ENCODE peak calls at places on chromosomes 1 and 21, in six cellular contexts. U is cardiac muscle cell, C is fibroblast of the aortic adventitia, S is left ventricle myocardium inferior, N is BE2C, A is foreskin fibroblast. T is an unnamed sample.

GRCh38 chr1:210822897-210823296 is 311.1 kb downstream of the KCNH1 start:
- DNase-seq in U (no peak), N (no peak), S (no peak), A (no peak), C (no peak), T (no peak)

GRCh38 chr1:8408151-8408839 is 90.4 kb downstream of the SLC45A1 start:
- DNase-seq in N (no peak), C (peak), S (peak), A (peak), U (no peak), T (peak)

GRCh38 chr21:45642122-45642813 is 1.3 kb upstream of the PCBP3 start:
- DNase-seq in A (no peak), S (no peak), N (no peak), U (peak), C (no peak), T (no peak)

GRCh38 chr1:197341626-197342025 is 73.6 kb downstream of the CRB1 start:
- DNase-seq in N (no peak), U (no peak), S (no peak), A (no peak), C (peak), T (no peak)

GRCh38 chr1:161200992-161201827 is 957 bp upstream of the NDUFS2 start:
- DNase-seq in U (no peak), S (peak), A (peak), C (peak), N (no peak), T (peak)

GRCh38 chr1:89929467-89930063 is 65.3 kb upstream of the ZNF326 start:
- DNase-seq in S (no peak), C (no peak), N (no peak), A (no peak), U (no peak), T (no peak)

GRCh38 chr1:218266356-218266755 is 18.7 kb upstream of the RRP15 start:
- DNase-seq in U (no peak), C (peak), N (no peak), A (peak), S (no peak), T (no peak)

GRCh38 chr1:21840981-21841380 is 28.9 kb downstream of the LDLRAD2 start:
- DNase-seq in C (no peak), N (no peak), A (no peak), S (no peak), U (no peak), T (no peak)

GRCh38 chr1:116943438-116943837 is 33.7 kb downstream of the PTGFRN start:
- DNase-seq in N (no peak), C (no peak), S (no peak), U (no peak), A (no peak), T (no peak)

GRCh38 chr1:66938618-66939017 is 13.8 kb downstream of the MIER1 start:
- DNase-seq in C (peak), A (no peak), N (no peak), S (no peak), U (no peak), T (no peak)

GRCh38 chr1:8411803-8412182 is 93.9 kb downstream of the SLC45A1 start:
- DNase-seq in S (no peak), N (no peak), C (no peak), U (no peak), A (no peak), T (no peak)

GRCh38 chr21:37564341-37564923 is 197.9 kb downstream of the DYRK1A start:
- DNase-seq in S (peak), C (peak), U (peak), N (peak), A (peak), T (peak)

GRCh38 chr21:37564924-37565529 is 198.5 kb downstream of the DYRK1A start:
- DNase-seq in U (no peak), S (no peak), A (no peak), C (no peak), N (no peak), T (no peak)

GRCh38 chr21:37566790-37567725 is 200.5 kb downstream of the DYRK1A start:
- DNase-seq in C (no peak), U (no peak), A (no peak), S (no peak), N (no peak), T (no peak)

GRCh38 chr21:37563641-37564340 is 197.2 kb downstream of the DYRK1A start:
- DNase-seq in S (peak), U (peak), N (peak), C (peak), A (peak), T (peak)

GRCh38 chr21:37565530-37566223 is 199.1 kb downstream of the DYRK1A start:
- DNase-seq in S (no peak), C (peak), N (no peak), A (peak), U (no peak), T (peak)
- TF ChIP-seq CTCF in S (no peak), C (no peak), N (no peak), A (peak), U (no peak), T (peak)

GRCh38 chr21:34279285-34279684 is 84.5 kb upstream of the KCNE2 start:
- DNase-seq in C (no peak), A (no peak), U (no peak), N (no peak), S (no peak), T (no peak)

GRCh38 chr21:34278451-34278850 is 85.4 kb upstream of the KCNE2 start:
- DNase-seq in C (no peak), U (no peak), S (no peak), A (no peak), N (no peak), T (no peak)

GRCh38 chr21:34279883-34280282 is 83.9 kb upstream of the KCNE2 start:
- DNase-seq in U (no peak), A (no peak), S (no peak), C (no peak), N (no peak), T (no peak)

GRCh38 chr21:34274001-34274400 is 89.8 kb upstream of the KCNE2 start:
- DNase-seq in S (no peak), U (no peak), A (peak), C (peak), N (no peak), T (no peak)

DNA sequence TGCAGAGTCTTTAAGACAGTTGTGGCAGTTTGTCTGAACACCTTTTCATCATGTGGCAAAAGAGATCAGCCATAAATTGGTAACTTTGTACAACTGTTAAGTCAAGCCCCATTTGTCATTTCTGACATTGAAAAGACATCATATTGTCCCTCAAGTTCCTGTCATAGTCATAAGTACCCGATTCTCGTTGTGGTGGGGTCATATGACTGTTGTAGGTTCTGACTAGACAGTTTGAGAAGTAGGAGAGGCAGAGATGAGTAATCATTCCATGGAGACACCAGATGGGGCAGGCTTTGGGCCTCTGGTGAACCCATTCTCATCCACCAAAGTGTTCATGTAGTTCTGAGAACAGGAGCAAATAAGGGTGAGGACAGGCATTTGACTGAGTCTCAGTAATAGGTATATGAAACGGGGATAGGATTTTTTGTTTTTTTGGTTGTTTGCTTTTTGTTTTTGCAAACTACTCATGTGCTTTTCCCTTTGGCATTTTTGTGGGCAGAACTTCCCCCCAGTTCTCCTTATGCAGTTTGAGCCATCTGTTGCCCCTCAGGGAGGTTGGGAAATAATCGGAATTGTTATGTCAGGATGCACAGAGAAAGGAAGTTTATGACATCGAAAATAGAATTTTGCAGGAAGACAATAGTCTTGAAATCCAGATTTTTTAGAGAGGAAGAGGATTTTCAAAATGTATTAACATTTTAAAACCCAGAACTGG is 86.9 kb upstream of the KCNE2 start:
- DNase-seq in S (no peak), N (no peak), U (no peak), A (peak), C (no peak), T (peak)
- TF ChIP-seq CTCF in S (no peak), N (no peak), U (no peak), A (no peak), C (no peak), T (no peak)

GRCh38 chr1:37487619-37487984 is 13.2 kb downstream of the ZC3H12A start:
- DNase-seq in C (no peak), A (no peak), S (no peak), U (no peak), N (no peak), T (no peak)
- TF ChIP-seq CTCF in C (no peak), A (no peak), S (peak), U (no peak), N (no peak), T (peak)

DNA sequence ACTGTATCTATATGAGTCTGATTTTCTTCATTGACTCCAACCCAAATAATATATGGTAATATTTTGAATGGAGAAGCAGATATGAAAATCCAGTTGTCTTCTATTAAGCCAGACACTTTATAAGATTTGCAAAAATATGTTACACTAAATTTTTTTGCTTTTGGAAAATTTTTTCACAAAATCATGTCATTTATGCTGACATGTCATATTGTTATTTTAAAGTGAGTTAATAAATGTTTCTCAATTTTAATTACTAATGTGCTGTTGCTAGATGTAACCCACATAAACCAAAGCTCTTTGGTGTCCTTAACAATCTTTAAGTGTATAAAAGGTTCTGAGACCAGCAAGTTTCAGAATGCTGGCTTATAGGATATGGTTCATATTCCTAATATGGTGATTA is 142.5 kb downstream of the HS2ST1 start:
- DNase-seq in U (no peak), S (no peak), N (no peak), C (no peak), A (no peak), T (no peak)
- TF ChIP-seq CTCF in U (no peak), S (no peak), N (no peak), C (no peak), A (no peak), T (no peak)

DNA sequence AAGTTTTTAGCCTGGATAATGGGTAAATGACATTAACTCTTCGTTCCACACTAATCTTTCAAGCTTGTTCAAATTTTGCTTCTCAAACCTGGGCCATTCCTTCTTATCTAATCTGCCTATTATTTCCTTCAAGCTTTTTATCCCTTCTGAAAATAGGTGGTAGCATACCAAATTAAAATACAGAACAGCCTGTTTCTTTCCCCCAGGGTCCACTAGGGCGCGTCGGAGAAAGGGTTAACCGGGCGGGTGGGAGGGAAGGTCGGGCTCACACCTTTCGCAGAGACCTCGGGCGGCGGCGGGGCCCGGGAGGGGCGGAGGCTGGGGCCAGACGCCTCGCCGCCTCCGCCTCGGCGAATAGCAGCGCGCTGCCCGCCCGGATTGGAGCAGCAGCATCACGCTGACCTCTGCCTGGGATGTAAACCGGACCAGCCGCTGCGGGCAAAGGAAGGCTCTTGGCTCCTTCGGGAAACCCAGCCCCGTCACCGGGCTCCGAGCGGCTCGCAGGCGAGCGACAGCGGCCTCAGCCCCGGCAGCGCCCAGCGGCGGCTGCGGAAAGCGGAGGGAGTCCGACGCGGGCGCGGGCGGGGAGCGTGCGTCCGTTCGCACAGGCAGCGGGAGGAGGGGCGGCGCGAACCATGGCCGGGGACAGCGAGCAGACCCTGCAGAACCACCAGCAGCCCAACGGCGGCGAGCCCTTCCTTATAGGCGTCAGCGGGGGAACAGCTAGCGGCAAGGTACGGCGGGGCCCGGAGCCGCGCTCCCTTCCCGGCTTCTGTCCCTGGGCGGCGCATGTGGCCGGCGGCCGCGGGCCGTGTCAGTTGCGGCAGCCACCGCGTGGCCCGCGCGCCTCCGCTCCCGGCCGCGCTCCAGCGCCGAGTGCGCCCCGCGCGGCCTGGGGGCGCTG is at the start of gene UCK2:
- DNase-seq in N (peak), A (peak), C (peak), S (peak), U (peak), T (peak)
- TF ChIP-seq CTCF in N (no peak), A (no peak), C (no peak), S (peak), U (no peak), T (peak)

GRCh38 chr1:180525696-180526000 is 23.3 kb upstream of the ACBD6 start:
- DNase-seq in A (no peak), N (no peak), S (no peak), U (no peak), C (no peak), T (no peak)
- TF ChIP-seq CTCF in A (no peak), N (no peak), S (no peak), U (no peak), C (no peak), T (no peak)

DNA sequence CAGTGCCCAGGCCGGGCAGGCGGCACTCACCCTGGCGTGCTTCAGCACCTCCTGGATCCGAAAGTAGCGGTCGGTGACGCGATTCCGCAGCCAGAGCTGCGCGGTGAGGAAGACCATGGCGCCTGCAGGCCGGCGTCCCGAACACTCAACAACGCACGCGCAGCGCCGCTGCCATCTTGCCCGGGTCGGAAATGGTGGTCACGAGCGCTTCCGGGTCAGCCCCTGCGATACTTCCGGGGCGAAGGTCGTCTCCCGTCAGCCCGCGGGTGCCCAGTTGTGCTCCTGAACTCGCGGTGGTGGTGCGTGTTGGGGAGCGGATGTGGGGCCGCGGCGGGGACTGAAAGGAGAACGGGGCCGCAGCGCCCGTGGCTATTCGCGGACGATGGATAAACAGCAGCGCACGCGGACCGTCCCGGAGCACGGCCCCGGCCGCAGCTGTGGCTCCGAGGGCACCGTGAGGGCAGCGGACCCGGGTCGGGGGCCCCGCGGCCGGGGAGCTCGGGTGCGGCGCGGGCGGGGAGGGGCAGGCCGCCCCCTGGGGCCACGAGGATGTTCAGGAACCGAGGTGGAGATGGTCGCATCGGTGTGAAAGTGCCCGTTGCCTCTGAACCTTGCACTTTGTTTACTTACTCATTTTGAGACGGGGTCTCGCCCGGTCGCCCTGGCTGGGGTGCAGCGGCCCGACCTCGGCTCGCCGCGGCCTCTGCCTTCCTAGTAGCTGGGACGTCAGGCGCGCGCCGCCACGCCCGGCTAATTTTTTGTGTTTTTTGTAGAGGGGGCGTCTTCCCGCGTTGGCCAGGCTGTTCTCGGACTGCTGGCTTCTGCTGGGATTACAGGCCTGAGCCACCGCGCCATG is at the start of gene MRPL20:
- DNase-seq in A (peak), N (peak), C (peak), S (peak), U (peak), T (peak)
- TF ChIP-seq CTCF in A (no peak), N (no peak), C (peak), S (no peak), U (no peak), T (peak)